ENCODE peak calls at places on chromosomes 6 and 20, in seven cellular contexts. C is fibroblast of pulmonary artery; O is RWPE1; D is HFFc6; Z is NB4; A is left ventricle myocardium inferior; U is CD4-positive, alpha-beta T cell. Q is an unnamed sample.

GRCh38 chr6:116352515-116353471 is 18.0 kb upstream of the DSE start:
- DNase-seq in C (peak), O (no peak), D (peak), Z (peak), A (no peak), U (no peak), Q (no peak)

GRCh38 chr6:32153835-32154513 is at the start of gene PPT2:
- DNase-seq in C (peak), O (peak), D (peak), Z (peak), A (peak), U (peak), Q (peak)

GRCh38 chr6:144548525-144548924 is 263.4 kb downstream of the UTRN start:
- DNase-seq in C (no peak), O (no peak), D (no peak), Z (no peak), A (no peak), U (no peak), Q (no peak)

GRCh38 chr6:816510-817084 is 123.7 kb upstream of the EXOC2 start:
- DNase-seq in C (no peak), O (no peak), D (no peak), Z (peak), A (no peak), U (no peak), Q (no peak)

GRCh38 chr20:13348301-13349239 is 127.5 kb downstream of the ISM1 start:
- DNase-seq in C (peak), O (no peak), D (no peak), Z (no peak), A (no peak), U (no peak), Q (no peak)

GRCh38 chr6:69090132-69090531 is 455.1 kb downstream of the ADGRB3 start:
- DNase-seq in C (peak), O (no peak), D (no peak), Z (no peak), A (no peak), U (no peak), Q (no peak)

GRCh38 chr6:26003102-26003694 is 40.6 kb downstream of the TRIM38 start:
- DNase-seq in C (peak), O (peak), D (peak), Z (peak), A (no peak), U (peak), Q (no peak)

GRCh38 chr6:70375166-70375565 is 38.1 kb upstream of the FAM135A start:
- DNase-seq in C (peak), O (peak), D (peak), Z (no peak), A (no peak), U (no peak), Q (no peak)

GRCh38 chr6:3697609-3698008 is 53.9 kb downstream of the PXDC1 start:
- DNase-seq in C (peak), O (peak), D (peak), Z (no peak), A (no peak), U (no peak), Q (peak)

GRCh38 chr20:6595704-6596103 is 171.8 kb upstream of the BMP2 start:
- DNase-seq in C (peak), O (no peak), D (no peak), Z (no peak), A (no peak), U (no peak), Q (no peak)

GRCh38 chr6:54267798-54268197 is 40.4 kb upstream of the TINAG start:
- DNase-seq in C (peak), O (peak), D (peak), Z (peak), A (no peak), U (no peak), Q (no peak)

GRCh38 chr6:111784423-111784822 is 88.8 kb downstream of the FYN start:
- DNase-seq in C (peak), O (no peak), D (no peak), Z (peak), A (no peak), U (no peak), Q (no peak)

GRCh38 chr6:169326067-169326799 is 72.6 kb upstream of the THBS2 start:
- DNase-seq in C (peak), O (no peak), D (peak), Z (peak), A (no peak), U (no peak), Q (no peak)

GRCh38 chr6:24643925-24644324 is 2.1 kb downstream of the KIAA0319 start:
- DNase-seq in C (no peak), O (no peak), D (no peak), Z (no peak), A (no peak), U (no peak), Q (no peak)

GRCh38 chr6:121652726-121653623 is 217.5 kb downstream of the GJA1 start:
- DNase-seq in C (peak), O (peak), D (peak), Z (peak), A (no peak), U (no peak), Q (peak)

GRCh38 chr6:8888468-8888867 is 453.1 kb upstream of the SLC35B3 start:
- DNase-seq in C (no peak), O (no peak), D (no peak), Z (peak), A (no peak), U (no peak), Q (no peak)
- TF ChIP-seq CTCF in C (peak), O (peak), D (peak), Z (peak), A (peak), U (no peak), Q (peak)

DNA sequence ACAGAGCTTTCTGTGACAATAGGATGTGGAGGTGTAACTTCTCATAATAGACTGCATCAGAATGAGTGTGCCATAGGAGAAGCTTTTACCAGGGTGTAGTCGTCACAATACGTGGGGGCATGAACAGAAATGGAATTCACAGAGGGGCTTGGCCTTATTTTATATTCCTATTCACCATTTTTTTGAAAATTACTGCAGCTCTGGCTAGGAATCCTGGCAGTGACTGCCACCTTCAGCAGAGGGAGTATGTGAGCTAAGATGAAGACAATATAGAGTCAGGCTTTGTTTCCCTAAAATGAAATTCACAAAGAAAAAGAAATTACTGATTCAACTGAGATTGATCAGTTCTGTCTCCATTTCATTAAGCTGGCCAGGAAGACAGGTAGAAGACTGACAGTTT is 13.9 kb downstream of the TOMM6 start:
- DNase-seq in C (peak), O (no peak), D (peak), Z (no peak), A (no peak), U (no peak), Q (no peak)
- TF ChIP-seq CTCF in C (peak), O (peak), D (peak), Z (peak), A (peak), U (no peak), Q (peak)

GRCh38 chr20:62123450-62124118 is 1.3 kb downstream of the LSM14B start:
- DNase-seq in C (peak), O (no peak), D (peak), Z (peak), A (no peak), U (no peak), Q (no peak)
- TF ChIP-seq CTCF in C (peak), O (no peak), D (peak), Z (no peak), A (no peak), U (no peak), Q (no peak)

GRCh38 chr20:63378626-63379025 is 17.5 kb upstream of the CHRNA4 start:
- DNase-seq in C (no peak), O (no peak), D (no peak), Z (peak), A (no peak), U (no peak), Q (no peak)

GRCh38 chr20:63376283-63377250 is 15.4 kb upstream of the CHRNA4 start:
- DNase-seq in C (no peak), O (no peak), D (no peak), Z (no peak), A (no peak), U (no peak), Q (no peak)

GRCh38 chr20:63378115-63378429 is 16.9 kb upstream of the CHRNA4 start:
- DNase-seq in C (no peak), O (no peak), D (no peak), Z (no peak), A (no peak), U (no peak), Q (no peak)

GRCh38 chr20:63379296-63379695 is 18.1 kb upstream of the CHRNA4 start:
- DNase-seq in C (no peak), O (no peak), D (no peak), Z (no peak), A (no peak), U (no peak), Q (no peak)

GRCh38 chr20:63377256-63378114 is 16.3 kb upstream of the CHRNA4 start:
- DNase-seq in C (no peak), O (no peak), D (no peak), Z (no peak), A (no peak), U (no peak), Q (no peak)
- TF ChIP-seq CTCF in C (no peak), O (no peak), D (no peak), Z (no peak), A (no peak), U (no peak), Q (no peak)

GRCh38 chr6:148177589-148178233 is 164.9 kb upstream of the SASH1 start:
- DNase-seq in C (peak), O (peak), D (peak), Z (peak), A (peak), U (no peak), Q (peak)
- TF ChIP-seq CTCF in C (peak), O (peak), D (peak), Z (peak), A (peak), U (peak), Q (peak)

GRCh38 chr20:32510120-32510600 is 75.0 kb downstream of the NOL4L start:
- DNase-seq in C (no peak), O (no peak), D (no peak), Z (no peak), A (no peak), U (no peak), Q (no peak)

GRCh38 chr20:32507998-32508774 is 76.9 kb downstream of the NOL4L start:
- DNase-seq in C (no peak), O (no peak), D (no peak), Z (peak), A (no peak), U (no peak), Q (no peak)

GRCh38 chr20:32510601-32511357 is 74.4 kb downstream of the NOL4L start:
- DNase-seq in C (no peak), O (no peak), D (no peak), Z (no peak), A (no peak), U (no peak), Q (no peak)

GRCh38 chr20:32508775-32509119 is 76.4 kb downstream of the NOL4L start:
- DNase-seq in C (no peak), O (no peak), D (no peak), Z (no peak), A (no peak), U (no peak), Q (no peak)

DNA sequence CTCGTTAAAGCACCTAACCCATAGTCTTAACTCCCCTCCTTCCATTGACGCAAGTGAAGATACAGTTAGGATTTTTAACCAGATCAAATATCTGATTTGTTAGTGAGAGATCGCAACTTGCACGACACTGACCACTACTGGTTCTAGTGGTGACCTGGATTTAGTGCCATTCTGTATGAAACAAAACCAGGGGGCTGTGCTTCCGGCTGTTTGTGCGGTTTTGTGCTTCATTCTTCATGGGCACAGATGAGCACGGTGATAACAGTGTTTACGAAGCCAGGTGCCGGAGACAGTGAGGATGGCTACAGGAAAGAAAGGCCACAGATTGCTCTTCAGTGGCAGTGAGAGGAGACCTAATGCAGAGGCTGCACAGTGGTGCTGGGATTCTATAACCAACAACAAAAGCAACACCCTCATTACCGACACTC is 75.5 kb downstream of the NOL4L start:
- DNase-seq in C (no peak), O (no peak), D (peak), Z (peak), A (no peak), U (peak), Q (no peak)
- TF ChIP-seq CTCF in C (peak), O (no peak), D (peak), Z (peak), A (no peak), U (peak), Q (peak)

GRCh38 chr6:47093169-47093568 is 51.0 kb upstream of the ADGRF1 start:
- DNase-seq in C (no peak), O (no peak), D (no peak), Z (no peak), A (no peak), U (no peak), Q (no peak)

GRCh38 chr6:47096233-47096887 is 54.2 kb upstream of the ADGRF1 start:
- DNase-seq in C (no peak), O (no peak), D (no peak), Z (no peak), A (no peak), U (no peak), Q (no peak)

GRCh38 chr6:47092249-47092648 is 50.1 kb upstream of the ADGRF1 start:
- DNase-seq in C (peak), O (no peak), D (no peak), Z (no peak), A (no peak), U (no peak), Q (peak)

GRCh38 chr6:47097092-47097945 is 55.2 kb upstream of the ADGRF1 start:
- DNase-seq in C (peak), O (peak), D (peak), Z (peak), A (peak), U (no peak), Q (peak)

DNA sequence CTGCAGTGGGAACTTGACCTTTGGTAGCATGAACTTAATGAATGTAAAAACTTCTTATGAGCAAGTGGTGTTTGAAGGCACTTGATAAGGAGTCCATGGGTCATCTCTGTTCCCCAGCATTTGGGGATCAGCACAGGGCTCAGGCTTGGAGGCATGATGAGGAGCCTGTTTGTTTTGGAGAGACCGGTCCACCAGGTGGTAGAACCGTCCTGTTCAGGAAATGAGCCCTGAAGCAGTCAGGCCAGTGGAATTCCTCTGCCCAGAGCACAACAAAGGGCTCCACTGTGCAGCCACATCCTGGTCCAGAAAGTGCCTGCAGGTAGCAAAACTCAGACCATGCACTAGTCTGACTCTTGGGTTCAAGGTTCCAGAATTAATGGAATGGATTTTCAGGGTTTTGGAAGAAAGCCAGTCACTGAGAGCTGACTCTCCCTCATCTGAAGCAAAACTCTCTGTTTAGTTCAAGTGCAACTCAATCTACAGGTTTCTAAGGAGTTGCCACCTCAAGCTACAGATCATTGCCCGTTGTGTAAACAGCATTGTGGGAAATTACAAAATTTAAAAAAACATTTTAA is 52.3 kb upstream of the ADGRF1 start:
- DNase-seq in C (peak), O (peak), D (no peak), Z (no peak), A (no peak), U (no peak), Q (no peak)
- TF ChIP-seq CTCF in C (no peak), O (no peak), D (no peak), Z (no peak), A (no peak), U (no peak), Q (no peak)

GRCh38 chr20:45456632-45457031 is 12.9 kb upstream of the WFDC2 start:
- DNase-seq in C (peak), O (no peak), D (no peak), Z (peak), A (no peak), U (no peak), Q (no peak)
- TF ChIP-seq CTCF in C (peak), O (no peak), D (peak), Z (peak), A (peak), U (no peak), Q (peak)

Q was measured in HFF-Myc.